ENCODE peak calls at places on chromosomes 1 and 21, in seven cellular contexts. Y, W, V, X, L, M and P are unnamed samples.

GRCh38 chr1:202106340-202107284 is 16.1 kb upstream of the GPR37L1 start:
- DNase-seq in L (no peak), W (no peak), X (peak; percentile 70), Y (no peak), M (no peak), V (peak; percentile 85), P (no peak)

GRCh38 chr1:221663321-221663720 is 78.6 kb downstream of the DUSP10 start:
- DNase-seq in L (no peak), W (no peak), X (no peak), M (no peak), Y (peak; percentile 70), V (no peak), P (no peak)

GRCh38 chr1:29259802-29260441 is 23.6 kb downstream of the PTPRU start:
- DNase-seq in M (peak; percentile 79), W (peak; percentile 32), L (peak; percentile 43), Y (peak; percentile 57), X (no peak), V (peak; percentile 70), P (peak; percentile 67)

GRCh38 chr1:203200916-203201315 is 14.4 kb upstream of the CHI3L1 start:
- DNase-seq in W (no peak), M (no peak), X (no peak), L (no peak), V (no peak), Y (no peak), P (no peak)

GRCh38 chr1:220457982-220458381 is 70.0 kb upstream of the MARK1 start:
- DNase-seq in L (no peak), W (no peak), M (no peak), X (no peak), V (no peak), Y (no peak), P (no peak)

GRCh38 chr1:111704776-111705175 is 34.4 kb downstream of the INKA2 start:
- DNase-seq in W (no peak), Y (peak; percentile 22), V (no peak), M (no peak), X (no peak), L (no peak), P (no peak)

GRCh38 chr1:185159966-185160365 is 3.0 kb downstream of the SWT1 start:
- DNase-seq in Y (peak; percentile 45), V (no peak), L (no peak), W (no peak), M (no peak), X (no peak), P (no peak)

GRCh38 chr1:76336951-76337371 is 262.4 kb downstream of the ST6GALNAC3 start:
- DNase-seq in X (peak; percentile 67), M (peak; percentile 73), L (no peak), W (no peak), V (peak; percentile 31), Y (peak; percentile 89), P (peak; percentile 67)

GRCh38 chr21:42002421-42002958 is 7.7 kb downstream of the ZBTB21 start:
- DNase-seq in L (no peak), M (no peak), X (no peak), W (no peak), Y (peak; percentile 98), V (peak; percentile 90), P (no peak)

GRCh38 chr1:3067671-3068399 is 1.2 kb upstream of the PRDM16 start:
- DNase-seq in V (no peak), Y (no peak), M (peak; percentile 54), X (no peak), W (no peak), L (no peak), P (peak; percentile 20)

GRCh38 chr1:223665592-223666312 is at the start of gene CAPN8:
- DNase-seq in X (peak; percentile 76), M (no peak), Y (peak; percentile 35), L (no peak), V (no peak), W (no peak), P (no peak)

GRCh38 chr21:31279986-31280385 is 64.1 kb downstream of the TIAM1 start:
- DNase-seq in Y (peak; percentile 26), L (no peak), X (no peak), V (no peak), W (no peak), M (no peak), P (no peak)

GRCh38 chr21:38819719-38820147 is 14.0 kb downstream of the ETS2 start:
- DNase-seq in X (peak; percentile 74), Y (peak; percentile 88), W (no peak), M (no peak), L (no peak), V (no peak), P (no peak)

GRCh38 chr1:183590225-183591191 is at the start of gene NCF2:
- DNase-seq in L (no peak), M (no peak), Y (no peak), X (no peak), W (no peak), V (peak; percentile 33), P (no peak)

GRCh38 chr21:19557488-19557887 is 1153.9 kb upstream of the TMPRSS15 start:
- DNase-seq in V (no peak), M (no peak), Y (no peak), W (no peak), X (no peak), L (no peak), P (no peak)

GRCh38 chr1:2003564-2004131 is at the start of gene CFAP74:
- DNase-seq in X (peak; percentile 36), V (peak; percentile 21), L (no peak), W (no peak), Y (peak; percentile 54), M (no peak), P (no peak)

GRCh38 chr1:240555524-240555923 is 56.4 kb downstream of the GREM2 start:
- DNase-seq in V (no peak), Y (peak; percentile 11), W (no peak), L (no peak), M (no peak), X (no peak), P (no peak)

GRCh38 chr1:206471993-206472392 is 1.7 kb downstream of the IKBKE start:
- DNase-seq in M (no peak), L (no peak), Y (no peak), V (no peak), X (no peak), W (no peak), P (no peak)

GRCh38 chr1:184061396-184062003 is 10.0 kb downstream of the TSEN15 start:
- DNase-seq in V (no peak), M (no peak), W (no peak), Y (peak; percentile 88), L (no peak), X (no peak), P (no peak)

DNA sequence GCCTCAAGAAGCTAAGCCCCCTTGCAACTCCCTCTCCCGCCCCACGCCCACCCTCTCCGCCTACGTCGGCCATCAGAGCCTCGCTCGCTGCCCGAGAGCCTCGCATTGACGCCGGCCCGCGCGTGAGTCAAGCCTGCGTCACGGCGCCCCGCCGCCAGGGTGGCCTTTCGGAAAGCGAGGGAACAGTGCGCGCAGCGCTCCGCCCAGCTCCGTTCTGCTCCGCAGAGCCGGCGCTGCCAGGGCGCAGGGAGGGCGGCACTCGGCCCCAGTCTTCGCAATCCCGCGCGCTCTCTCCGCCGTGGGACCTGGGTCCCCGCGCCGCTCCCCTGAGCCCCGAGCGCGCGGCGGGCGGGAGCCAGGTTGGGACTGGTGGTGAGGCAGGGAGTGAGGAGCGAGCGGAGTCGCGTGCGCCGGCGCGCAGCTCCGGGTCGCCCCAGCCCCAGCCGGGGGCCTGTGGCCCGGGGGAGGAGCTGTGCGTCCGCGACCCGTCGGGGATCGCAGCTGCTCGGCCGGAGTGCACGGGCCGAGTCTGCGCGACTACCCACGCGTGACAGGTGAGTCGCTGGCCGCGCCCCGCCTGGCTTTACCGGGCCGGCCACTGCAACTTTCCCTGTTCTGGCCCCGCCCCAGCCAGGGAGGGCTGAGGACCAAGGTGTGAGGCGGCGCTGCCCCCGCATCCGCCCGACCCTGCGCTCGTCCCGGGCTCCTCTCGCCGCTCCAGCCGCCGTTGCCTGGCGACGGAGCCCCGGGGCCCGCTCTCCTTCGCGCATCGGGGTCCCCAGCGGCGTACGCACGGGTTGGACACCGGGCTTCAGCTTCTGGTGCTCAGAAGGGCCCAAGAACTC is at the start of gene SLC6A17:
- DNase-seq in Y (peak; percentile 59), W (no peak), L (no peak), X (no peak), M (no peak), V (peak; percentile 55), P (no peak)
- H3K4me3 ChIP-seq in Y (no peak within 1 kb of the TSS), W (peak within 1 kb of the TSS; percentile 6), L (no peak within 1 kb of the TSS), X (no peak within 1 kb of the TSS), M (peak within 1 kb of the TSS; percentile 17), V (no peak within 1 kb of the TSS), P (peak within 1 kb of the TSS; percentile 55)

GRCh38 chr1:200406161-200406797 is 3.6 kb downstream of the ZNF281 start:
- DNase-seq in Y (no peak), M (no peak), W (no peak), L (no peak), X (no peak), V (no peak), P (no peak)
- H3K4me3 ChIP-seq in Y (no peak overlapping the region), M (no peak overlapping the region), W (peak overlapping the region; percentile 13), L (no peak overlapping the region), X (no peak overlapping the region), V (no peak overlapping the region), P (peak overlapping the region; percentile 28)

GRCh38 chr21:17784604-17785402 is 34.4 kb downstream of the C21orf91 start:
- DNase-seq in X (no peak), Y (peak; percentile 80), M (no peak), V (no peak), L (no peak), W (no peak), P (no peak)

GRCh38 chr21:17783816-17784598 is 35.1 kb downstream of the C21orf91 start:
- DNase-seq in Y (no peak), W (no peak), V (no peak), M (no peak), X (no peak), L (no peak), P (no peak)

GRCh38 chr21:17782051-17782450 is 37.1 kb downstream of the C21orf91 start:
- DNase-seq in V (no peak), M (no peak), Y (no peak), W (no peak), L (no peak), X (no peak), P (no peak)

GRCh38 chr21:17781524-17781923 is 37.6 kb downstream of the C21orf91 start:
- DNase-seq in L (no peak), M (no peak), W (no peak), V (no peak), X (no peak), Y (no peak), P (no peak)

DNA sequence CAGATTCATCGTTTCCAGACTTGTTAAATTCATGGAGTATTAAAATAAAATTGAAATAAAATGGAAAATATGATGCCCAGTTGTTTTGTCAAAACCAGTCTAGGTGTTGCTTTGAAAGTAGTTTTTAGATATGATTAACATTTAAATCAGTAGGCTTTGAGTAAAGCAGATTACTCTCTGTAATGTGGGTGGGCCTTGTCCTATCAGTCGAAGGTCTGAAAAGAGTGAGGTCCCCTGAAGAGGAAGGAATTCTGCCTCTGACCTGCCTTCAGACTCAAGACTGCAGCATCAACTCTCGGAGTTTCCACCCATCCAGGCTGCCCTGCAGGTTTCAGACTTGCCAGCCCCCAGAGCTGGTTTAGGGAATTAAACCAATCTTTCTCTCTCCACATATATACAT is 36.2 kb downstream of the C21orf91 start:
- DNase-seq in M (no peak), Y (no peak), L (no peak), W (no peak), X (no peak), V (no peak), P (no peak)
- H3K4me3 ChIP-seq in M (no peak overlapping the region), Y (no peak overlapping the region), L (no peak overlapping the region), W (no peak overlapping the region), X (no peak overlapping the region), V (no peak overlapping the region), P (no peak overlapping the region)

DNA sequence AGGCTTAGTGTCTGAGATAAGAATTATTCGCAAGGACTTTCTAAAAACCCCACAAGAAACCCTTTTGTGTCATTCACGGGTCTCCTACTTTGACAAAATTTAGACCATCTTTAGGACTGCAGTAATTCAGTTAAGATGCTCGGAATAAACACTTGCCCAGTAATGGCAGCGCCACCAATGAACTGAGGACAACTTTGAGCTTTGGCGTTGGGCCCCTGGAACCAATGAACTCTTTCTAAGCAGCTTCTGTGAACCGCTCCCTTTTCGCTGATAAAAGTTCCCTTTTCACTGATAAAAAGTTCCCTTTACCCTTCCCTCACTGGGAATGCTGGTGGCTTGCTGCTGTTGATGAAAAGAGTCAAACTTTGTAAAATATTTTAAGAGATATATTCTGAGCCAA is 1.4 kb upstream of the MRPL55 start:
- DNase-seq in V (no peak), X (no peak), L (no peak), Y (no peak), W (no peak), M (no peak), P (no peak)
- H3K4me3 ChIP-seq in V (no peak overlapping the region), X (no peak overlapping the region), L (no peak overlapping the region), Y (no peak overlapping the region), W (no peak overlapping the region), M (no peak overlapping the region), P (peak overlapping the region; percentile 100)